ENCODE peak calls at places on chromosomes 11 and 22, in eight cellular contexts. T, Z, J, P, L, W, R and X are unnamed samples.

GRCh38 chr11:77660947-77661346 is 23.4 kb upstream of the CLNS1A start:
- DNase-seq in T (no peak), Z (no peak), J (peak), P (no peak), L (no peak), W (no peak), R (no peak), X (no peak)

GRCh38 chr22:40666151-40666848 is 13.0 kb upstream of the MCHR1 start:
- DNase-seq in T (no peak), Z (no peak), J (no peak), P (no peak), L (no peak), W (peak), R (no peak), X (no peak)

GRCh38 chr11:122229078-122229477 is 113.1 kb upstream of the BLID start:
- DNase-seq in T (no peak), Z (no peak), J (no peak), P (no peak), L (no peak), W (peak), R (no peak), X (no peak)

GRCh38 chr22:49042877-49043859 is 784.5 kb downstream of the BRD1 start:
- DNase-seq in T (no peak), Z (no peak), J (no peak), P (no peak), L (no peak), W (no peak), R (no peak), X (no peak)

GRCh38 chr22:29109853-29110252 is 37.0 kb downstream of the KREMEN1 start:
- DNase-seq in T (no peak), Z (no peak), J (no peak), P (no peak), L (no peak), W (no peak), R (no peak), X (no peak)

GRCh38 chr11:105489431-105489830 is 120.4 kb upstream of the GRIA4 start:
- DNase-seq in T (no peak), Z (no peak), J (no peak), P (no peak), L (no peak), W (no peak), R (peak), X (no peak)

GRCh38 chr11:67199751-67200150 is 66.5 kb upstream of the GRK2 start:
- DNase-seq in T (no peak), Z (no peak), J (no peak), P (no peak), L (no peak), W (no peak), R (no peak), X (no peak)

GRCh38 chr11:12430912-12431311 is 53.5 kb downstream of the PARVA start:
- DNase-seq in T (no peak), Z (no peak), J (no peak), P (no peak), L (no peak), W (peak), R (no peak), X (no peak)

GRCh38 chr11:67644472-67645418 is 5.2 kb upstream of the TBX10 start:
- DNase-seq in T (no peak), Z (no peak), J (peak), P (peak), L (no peak), W (no peak), R (no peak), X (no peak)

GRCh38 chr11:74195828-74196227 is 24.7 kb downstream of the PPME1 start:
- DNase-seq in T (no peak), Z (no peak), J (no peak), P (no peak), L (no peak), W (no peak), R (no peak), X (no peak)

GRCh38 chr11:113331436-113331835 is 17.1 kb downstream of the TTC12 start:
- DNase-seq in T (no peak), Z (no peak), J (no peak), P (no peak), L (no peak), W (no peak), R (no peak), X (no peak)

GRCh38 chr11:123434911-123435310 is 4.8 kb downstream of the GRAMD1B start:
- DNase-seq in T (no peak), Z (no peak), J (no peak), P (no peak), L (no peak), W (no peak), R (no peak), X (no peak)

GRCh38 chr11:117859061-117859460 is 17.4 kb downstream of the FXYD6 start:
- DNase-seq in T (no peak), Z (no peak), J (no peak), P (no peak), L (peak), W (no peak), R (no peak), X (no peak)